ENCODE peak calls at places on chromosomes 5 and 9, in five cellular contexts. N, P, F, Q and R are unnamed samples.

GRCh38 chr5:114305402-114306207 is 56.3 kb upstream of the KCNN2 start:
- DNase-seq in N (no peak), P (no peak), F (peak; percentile 55), Q (no peak), R (no peak)

GRCh38 chr9:123867034-123867433 is 62.9 kb downstream of the DENND1A start:
- DNase-seq in N (no peak), P (no peak), F (no peak), Q (no peak), R (no peak)

GRCh38 chr5:175216991-175217390 is 227.0 kb downstream of the DRD1 start:
- DNase-seq in N (no peak), P (no peak), F (peak; percentile 6), Q (no peak), R (no peak)

GRCh38 chr5:142235050-142235797 is 89.6 kb downstream of the SPRY4 start:
- DNase-seq in N (no peak), P (no peak), F (peak; percentile 93), Q (no peak), R (no peak)

GRCh38 chr5:102152906-102153787 is 142.9 kb downstream of the SLCO4C1 start:
- DNase-seq in N (no peak), P (no peak), F (peak; percentile 66), Q (peak; percentile 64), R (no peak)

GRCh38 chr5:142853682-142854081 is 83.5 kb downstream of the ARHGAP26 start:
- DNase-seq in N (no peak), P (no peak), F (no peak), Q (no peak), R (no peak)

GRCh38 chr9:5442400-5443011 is 4.8 kb upstream of the PLGRKT start:
- DNase-seq in N (no peak), P (no peak), F (peak; percentile 73), Q (no peak), R (no peak)

GRCh38 chr9:76592105-76593010 is 133.4 kb downstream of the GCNT1 start:
- DNase-seq in N (no peak), P (no peak), F (peak; percentile 39), Q (no peak), R (no peak)

GRCh38 chr9:107024193-107024592 is 161.2 kb downstream of the ZNF462 start:
- DNase-seq in N (no peak), P (no peak), F (no peak), Q (no peak), R (no peak)

GRCh38 chr5:111631328-111631727 is 119.0 kb upstream of the STARD4 start:
- DNase-seq in N (no peak), P (no peak), F (no peak), Q (no peak), R (no peak)

GRCh38 chr5:61176631-61177030 is 14.4 kb upstream of the SMIM15 start:
- DNase-seq in N (no peak), P (no peak), F (no peak), Q (no peak), R (no peak)

GRCh38 chr5:136729901-136730355 is 364.6 kb upstream of the TRPC7 start:
- DNase-seq in N (no peak), P (no peak), F (no peak), Q (no peak), R (no peak)

GRCh38 chr5:159582756-159583523 is 252.7 kb upstream of the IL12B start:
- DNase-seq in N (no peak), P (no peak), F (no peak), Q (no peak), R (no peak)

DNA sequence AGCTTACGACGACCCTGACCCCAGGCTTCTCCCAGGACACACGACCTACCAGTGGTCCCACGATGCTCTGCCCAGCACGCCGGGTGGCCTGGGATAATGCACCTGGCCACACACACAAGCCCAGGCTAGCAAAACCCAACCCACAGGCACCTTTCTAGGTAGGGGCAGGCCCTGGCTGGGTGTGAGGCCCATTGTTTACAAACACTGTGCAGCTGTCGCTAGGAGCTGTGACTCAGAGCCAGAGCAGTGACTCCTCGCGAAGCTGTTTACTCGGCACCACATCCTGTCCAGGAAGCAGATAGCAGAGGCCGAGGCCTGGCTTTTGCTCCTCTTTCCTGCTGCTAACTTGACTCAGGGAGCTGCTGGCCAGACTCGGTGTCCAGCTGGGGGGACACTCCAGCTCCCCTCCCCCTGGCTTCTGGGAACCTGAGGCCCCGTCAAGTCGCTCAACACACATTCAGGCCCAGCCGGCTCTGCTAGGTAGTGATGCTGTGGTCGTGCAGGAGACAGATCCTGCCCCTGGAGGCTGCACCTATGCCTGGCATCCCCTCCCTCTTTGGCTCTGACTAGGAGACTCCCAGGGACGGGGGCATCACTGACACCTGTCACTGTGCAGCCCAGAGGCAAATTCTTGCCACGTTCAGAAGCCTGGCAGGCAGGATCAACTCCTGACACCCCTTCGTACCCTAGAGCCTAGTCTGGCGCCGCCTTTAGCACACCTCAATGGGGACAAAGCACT is 12.8 kb upstream of the RALGDS start:
- DNase-seq in N (peak; percentile 66), P (peak; percentile 62), F (peak; percentile 98), Q (peak; percentile 92), R (peak; percentile 95)
- H3K4me1 ChIP-seq in N (peaks cover 75% of the 10 kb centered on the region), P (no peaks in the 10 kb centered on the region), F (no peaks in the 10 kb centered on the region), Q (peaks cover 47% of the 10 kb centered on the region), R (peaks cover 81% of the 10 kb centered on the region)

DNA sequence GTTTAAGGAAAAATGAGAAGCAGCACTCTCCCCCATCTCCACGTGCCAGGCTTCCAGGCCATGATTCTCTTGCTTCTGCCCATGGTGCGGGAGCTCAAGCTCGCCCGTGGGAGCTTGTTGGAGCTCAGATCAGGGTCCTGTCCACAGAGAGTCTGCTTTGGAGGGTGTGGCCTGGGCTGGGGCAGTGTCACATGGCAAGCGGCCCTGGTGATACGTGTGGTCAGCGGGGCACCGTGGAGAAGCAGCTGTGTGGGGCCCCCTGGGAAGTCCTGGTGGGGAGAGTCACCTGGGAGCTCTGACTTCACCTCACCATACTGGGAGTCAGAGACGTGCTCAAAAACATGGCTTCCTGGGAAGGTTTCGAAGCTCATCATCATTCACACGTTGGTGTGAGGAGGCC is 275.3 kb downstream of the GADD45G start:
- DNase-seq in N (no peak), P (no peak), F (no peak), Q (no peak), R (no peak)
- H3K4me1 ChIP-seq in N (peaks cover 12% of the 10 kb centered on the region), P (no peaks in the 10 kb centered on the region), F (no peaks in the 10 kb centered on the region), Q (peaks cover 12% of the 10 kb centered on the region), R (peaks cover 49% of the 10 kb centered on the region)

GRCh38 chr5:17114715-17115599 is 102.5 kb upstream of the BASP1 start:
- DNase-seq in N (no peak), P (no peak), F (no peak), Q (no peak), R (no peak)
- H3K4me1 ChIP-seq in N (no peaks in the 10 kb centered on the region), P (no peaks in the 10 kb centered on the region), F (no peaks in the 10 kb centered on the region), Q (no peaks in the 10 kb centered on the region), R (no peaks in the 10 kb centered on the region)

DNA sequence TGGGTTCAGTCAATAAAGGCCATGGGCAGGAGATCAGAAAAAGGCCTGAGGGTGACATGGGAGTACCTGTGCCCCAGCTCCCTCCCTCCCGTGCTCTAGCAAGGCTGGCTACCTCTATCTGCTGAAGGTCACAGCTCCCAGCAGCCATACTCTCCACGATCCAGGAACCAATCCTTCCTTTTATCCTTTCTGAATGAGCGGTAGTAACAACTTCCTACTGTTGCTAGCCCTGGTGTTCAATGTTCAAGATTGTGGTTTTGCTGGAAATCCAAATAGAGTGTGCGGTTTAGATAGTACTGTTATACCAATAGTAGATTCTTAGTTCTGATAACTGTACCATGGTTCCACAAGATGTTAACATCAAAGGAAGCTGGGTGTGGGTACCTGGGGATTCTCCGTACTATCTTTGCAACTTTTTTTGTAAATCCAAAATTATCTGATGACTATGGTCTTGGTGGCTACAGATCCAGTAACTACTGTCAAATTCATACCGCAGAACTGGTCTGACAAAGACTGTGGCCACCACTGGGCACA is 190.9 kb downstream of the ESM1 start:
- DNase-seq in N (no peak), P (no peak), F (no peak), Q (no peak), R (no peak)
- H3K4me1 ChIP-seq in N (no peaks in the 10 kb centered on the region), P (no peaks in the 10 kb centered on the region), F (no peaks in the 10 kb centered on the region), Q (no peaks in the 10 kb centered on the region), R (no peaks in the 10 kb centered on the region)

DNA sequence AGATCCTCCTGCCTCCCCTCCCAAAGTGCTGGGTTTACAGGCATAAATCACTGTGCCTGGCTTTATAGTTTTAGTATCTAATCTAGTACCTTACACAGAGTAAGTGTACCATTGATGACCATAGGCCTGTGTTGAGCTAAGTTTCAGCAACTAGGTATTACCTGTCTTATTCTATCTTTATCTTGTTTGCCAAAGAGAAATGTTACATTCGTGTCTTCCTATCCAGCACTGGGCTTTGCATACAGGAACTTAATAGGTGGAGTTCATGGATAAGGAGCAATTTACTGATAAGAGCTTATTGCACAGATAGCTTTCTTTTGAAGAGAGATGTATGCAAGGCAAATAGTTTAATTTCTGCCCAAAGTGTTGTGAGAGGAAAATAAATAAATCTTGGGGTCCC is 30.5 kb downstream of the TXNDC8 start:
- DNase-seq in N (no peak), P (no peak), F (peak; percentile 48), Q (no peak), R (no peak)
- H3K4me1 ChIP-seq in N (no peaks in the 10 kb centered on the region), P (no peaks in the 10 kb centered on the region), F (no peaks in the 10 kb centered on the region), Q (no peaks in the 10 kb centered on the region), R (no peaks in the 10 kb centered on the region)

GRCh38 chr5:108369167-108369566 is 12.7 kb downstream of the FBXL17 start:
- DNase-seq in N (no peak), P (no peak), F (peak; percentile 48), Q (no peak), R (no peak)
- H3K4me1 ChIP-seq in N (no peaks in the 10 kb centered on the region), P (no peaks in the 10 kb centered on the region), F (peaks cover 3% of the 10 kb centered on the region), Q (no peaks in the 10 kb centered on the region), R (peaks cover 25% of the 10 kb centered on the region)

GRCh38 chr9:120755827-120756434 is 37.3 kb downstream of the FBXW2 start:
- DNase-seq in N (no peak), P (peak; percentile 44), F (peak; percentile 57), Q (peak; percentile 59), R (peak; percentile 17)
- H3K4me1 ChIP-seq in N (no peaks in the 10 kb centered on the region), P (no peaks in the 10 kb centered on the region), F (no peaks in the 10 kb centered on the region), Q (no peaks in the 10 kb centered on the region), R (no peaks in the 10 kb centered on the region)